ENCODE peak calls at places on chromosomes 7 and 10, in nine cellular contexts. P, X, G, N, Z, Q, I, C and S are unnamed samples.

GRCh38 chr7:38934536-38934935 is 25.5 kb upstream of the VPS41 start:
- DNase-seq in I (no peak), Q (peak; percentile 44), N (no peak), Z (no peak), X (no peak), G (no peak), C (no peak), P (no peak), S (no peak)

GRCh38 chr7:151143261-151144015 is 24.1 kb downstream of the GBX1 start:
- DNase-seq in P (peak; percentile 33), X (no peak), G (no peak), Z (no peak), I (no peak), Q (no peak), N (no peak), C (no peak), S (no peak)

GRCh38 chr7:1850111-1850975 is 180.3 kb downstream of the ELFN1 start:
- DNase-seq in G (no peak), C (no peak), X (no peak), I (no peak), P (peak; percentile 39), Z (no peak), Q (no peak), N (no peak), S (no peak)

GRCh38 chr7:77644774-77645173 is 51.5 kb upstream of the RSBN1L start:
- DNase-seq in C (no peak), G (no peak), I (no peak), Z (no peak), N (no peak), Q (no peak), X (no peak), P (no peak), S (no peak)

GRCh38 chr10:113485801-113486200 is 67.1 kb upstream of the HABP2 start:
- DNase-seq in Q (no peak), G (no peak), N (no peak), X (no peak), C (no peak), I (no peak), Z (no peak), P (no peak), S (no peak)

GRCh38 chr10:125926247-125926646 is 29.9 kb downstream of the FANK1 start:
- DNase-seq in X (no peak), G (no peak), P (no peak), Q (no peak), Z (no peak), I (no peak), C (no peak), N (no peak), S (no peak)

GRCh38 chr10:30056767-30057355 is 2.5 kb downstream of the JCAD start:
- DNase-seq in C (peak; percentile 60), P (peak; percentile 77), Z (no peak), N (no peak), I (no peak), G (peak; percentile 60), Q (no peak), X (no peak), S (no peak)

GRCh38 chr10:102225646-102226541 is at the start of gene ELOVL3:
- DNase-seq in Z (peak; percentile 97), N (peak; percentile 98), P (peak; percentile 98), G (peak; percentile 96), I (peak; percentile 94), C (peak; percentile 95), Q (peak; percentile 79), X (peak; percentile 84), S (peak; percentile 72)

GRCh38 chr7:27661776-27662489 is 750 bp downstream of the HIBADH start:
- DNase-seq in N (no peak), Q (no peak), P (peak; percentile 82), Z (peak; percentile 62), G (no peak), X (peak; percentile 4), I (no peak), C (no peak), S (no peak)

GRCh38 chr7:100053201-100053600 is 3.6 kb downstream of the ZSCAN21 start:
- DNase-seq in X (no peak), Q (peak; percentile 85), Z (peak; percentile 88), N (peak; percentile 64), P (peak; percentile 70), G (peak; percentile 57), C (peak; percentile 35), I (peak; percentile 49), S (no peak)

GRCh38 chr7:36116347-36117200 is 36.5 kb upstream of the EEPD1 start:
- DNase-seq in Z (peak; percentile 54), C (no peak), P (no peak), Q (peak; percentile 89), G (peak; percentile 56), I (no peak), N (no peak), X (no peak), S (no peak)

GRCh38 chr10:101035314-101035713 is 4.3 kb downstream of the SFXN3 start:
- DNase-seq in Z (no peak), N (no peak), I (no peak), G (no peak), P (no peak), C (no peak), Q (no peak), X (no peak), S (no peak)

GRCh38 chr7:50147952-50148351 is 54.9 kb upstream of the ZPBP start:
- DNase-seq in Q (no peak), C (no peak), I (no peak), X (no peak), N (no peak), P (no peak), G (no peak), Z (no peak), S (no peak)
- H3K4me3 ChIP-seq in Q (no peak overlapping the region), C (no peak overlapping the region), I (no peak overlapping the region), X (no peak overlapping the region), N (no peak overlapping the region), P (no peak overlapping the region), G (no peak overlapping the region), Z (no peak overlapping the region), S (no peak overlapping the region)

GRCh38 chr10:21363087-21363752 is 162.3 kb downstream of the SKIDA1 start:
- DNase-seq in N (no peak), C (no peak), Z (no peak), P (peak; percentile 35), X (no peak), G (no peak), Q (peak; percentile 60), I (no peak), S (no peak)

GRCh38 chr10:21363753-21364104 is 161.8 kb downstream of the SKIDA1 start:
- DNase-seq in Z (no peak), C (no peak), Q (peak; percentile 34), X (no peak), I (no peak), P (peak; percentile 22), N (no peak), G (no peak), S (no peak)

GRCh38 chr10:21368728-21369425 is 156.6 kb downstream of the SKIDA1 start:
- DNase-seq in X (no peak), I (peak; percentile 24), N (no peak), P (no peak), Z (no peak), C (peak; percentile 17), Q (no peak), G (no peak), S (no peak)

GRCh38 chr10:21368022-21368582 is 157.4 kb downstream of the SKIDA1 start:
- DNase-seq in C (no peak), N (no peak), Z (no peak), G (no peak), P (no peak), X (no peak), Q (no peak), I (no peak), S (no peak)

GRCh38 chr10:21364196-21365114 is 161.0 kb downstream of the SKIDA1 start:
- DNase-seq in N (peak; percentile 89), P (peak; percentile 92), I (peak; percentile 88), C (peak; percentile 47), X (no peak), G (peak; percentile 94), Q (peak; percentile 97), Z (peak; percentile 87), S (peak; percentile 80)
- H3K4me3 ChIP-seq in N (peak overlapping the region; percentile 18), P (peak overlapping the region; percentile 11), I (no peak overlapping the region), C (no peak overlapping the region), X (no peak overlapping the region), G (no peak overlapping the region), Q (peak overlapping the region; percentile 51), Z (no peak overlapping the region), S (no peak overlapping the region)

GRCh38 chr10:46064269-46064817 is 18.3 kb upstream of the MSMB start:
- DNase-seq in I (no peak), C (no peak), P (peak; percentile 26), G (no peak), Q (peak; percentile 7), N (no peak), Z (no peak), X (no peak), S (no peak)

GRCh38 chr10:46055771-46056170 is 9.7 kb upstream of the MSMB start:
- DNase-seq in G (no peak), Q (no peak), C (no peak), X (no peak), N (no peak), I (no peak), P (peak; percentile 50), Z (no peak), S (no peak)

GRCh38 chr10:46062735-46063428 is 16.8 kb upstream of the MSMB start:
- DNase-seq in Q (no peak), Z (no peak), I (no peak), N (no peak), P (peak; percentile 17), X (no peak), C (no peak), G (no peak), S (no peak)

GRCh38 chr10:46057038-46057437 is 11.0 kb upstream of the MSMB start:
- DNase-seq in Q (no peak), G (no peak), X (no peak), C (no peak), Z (no peak), N (no peak), P (no peak), I (no peak), S (no peak)

DNA sequence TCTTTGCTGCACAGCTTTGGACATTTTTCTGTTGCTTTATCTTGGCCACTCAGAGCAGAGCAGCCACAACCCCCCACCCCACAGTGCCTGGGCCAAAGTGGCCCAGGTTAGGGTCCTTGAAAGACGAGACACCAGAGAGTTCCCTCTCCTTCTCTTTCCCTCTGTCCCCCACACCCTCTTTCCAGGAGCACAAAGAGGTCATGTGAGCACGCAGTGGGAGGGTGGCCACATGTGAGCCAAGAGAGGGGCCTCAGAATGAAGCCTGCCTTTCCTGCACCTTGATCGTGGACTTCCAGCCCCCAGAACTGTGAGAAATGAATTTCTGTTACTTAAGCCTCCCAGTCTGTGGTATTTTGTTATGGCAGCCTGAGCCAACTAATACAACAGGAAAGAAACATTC is 14.6 kb upstream of the MSMB start:
- DNase-seq in X (no peak), I (no peak), Q (no peak), P (peak; percentile 20), C (no peak), G (no peak), N (no peak), Z (no peak), S (no peak)
- H3K4me3 ChIP-seq in X (no peak overlapping the region), I (no peak overlapping the region), Q (no peak overlapping the region), P (no peak overlapping the region), C (no peak overlapping the region), G (no peak overlapping the region), N (no peak overlapping the region), Z (no peak overlapping the region), S (no peak overlapping the region)

DNA sequence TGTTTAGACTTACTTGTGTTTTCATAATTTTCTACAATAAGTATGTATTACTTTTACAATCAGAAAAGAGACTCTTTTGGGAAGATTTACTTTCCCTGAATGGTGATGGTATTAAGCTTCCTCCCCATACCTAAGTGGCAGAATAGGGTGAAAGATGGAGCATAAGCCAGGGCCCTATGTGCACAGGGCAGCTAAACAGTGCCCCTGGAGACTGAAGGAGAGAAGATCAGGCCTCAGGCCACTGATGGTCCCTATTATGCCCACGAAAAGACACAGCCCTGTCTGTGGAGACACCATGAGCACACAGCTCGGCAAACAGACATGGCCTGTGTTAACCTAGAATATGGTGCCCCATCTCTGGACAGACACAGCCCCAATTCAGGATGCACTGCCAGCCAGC is 139.4 kb downstream of the OAT start:
- DNase-seq in P (no peak), X (no peak), C (no peak), I (no peak), G (no peak), Z (no peak), N (no peak), Q (no peak), S (no peak)
- H3K4me3 ChIP-seq in P (no peak overlapping the region), X (no peak overlapping the region), C (no peak overlapping the region), I (no peak overlapping the region), G (no peak overlapping the region), Z (no peak overlapping the region), N (no peak overlapping the region), Q (no peak overlapping the region), S (no peak overlapping the region)